ENCODE peak calls at places on chromosomes 13 and 19, in nine cellular contexts. I, F, T, J, R, S, Q, W and E are unnamed samples.

GRCh38 chr13:86862137-86862536 is 809.0 kb upstream of the SLITRK5 start:
- DNase-seq in S (no peak), Q (no peak), F (no peak), T (no peak), W (no peak), R (no peak), I (no peak), J (no peak), E (no peak)

GRCh38 chr13:73250061-73250460 is 191.3 kb downstream of the KLF5 start:
- DNase-seq in Q (no peak), S (no peak), W (no peak), R (no peak), J (no peak), T (no peak), F (no peak), I (no peak), E (no peak)

GRCh38 chr19:4913996-4914735 is 4.9 kb downstream of the UHRF1 start:
- DNase-seq in W (peak), S (peak), I (no peak), R (no peak), F (no peak), T (no peak), Q (no peak), J (no peak), E (no peak)

GRCh38 chr13:47148543-47148942 is 251.7 kb upstream of the HTR2A start:
- DNase-seq in S (no peak), J (no peak), F (no peak), T (no peak), W (no peak), R (no peak), Q (no peak), I (no peak), E (no peak)

GRCh38 chr13:93003531-93003930 is 223.1 kb upstream of the GPC6 start:
- DNase-seq in T (no peak), S (no peak), Q (no peak), I (no peak), R (no peak), J (no peak), W (no peak), F (no peak), E (no peak)

GRCh38 chr13:28609936-28610335 is 49.0 kb upstream of the POMP start:
- DNase-seq in Q (no peak), S (no peak), I (peak), T (no peak), J (no peak), W (peak), R (no peak), F (no peak), E (no peak)

GRCh38 chr19:39351537-39352037 is 9.4 kb downstream of the SAMD4B start:
- DNase-seq in W (no peak), F (no peak), J (no peak), R (no peak), I (no peak), S (no peak), Q (no peak), T (no peak), E (no peak)

GRCh38 chr19:34128558-34129250 is 43.6 kb upstream of the LSM14A start:
- DNase-seq in T (no peak), R (no peak), F (no peak), I (no peak), Q (no peak), W (peak), J (no peak), S (no peak), E (no peak)

GRCh38 chr13:68988176-68988575 is 1119.5 kb upstream of the ATXN8OS start:
- DNase-seq in Q (no peak), W (no peak), F (no peak), J (no peak), S (no peak), I (no peak), R (no peak), T (no peak), E (no peak)

GRCh38 chr19:30371157-30371845 is 883 bp upstream of the ZNF536 start:
- DNase-seq in F (no peak), W (no peak), R (no peak), T (no peak), S (no peak), Q (peak), I (no peak), J (no peak), E (no peak)

GRCh38 chr13:113179374-113180230 is 21.2 kb downstream of the PROZ start:
- DNase-seq in Q (no peak), F (no peak), S (no peak), I (peak), T (no peak), J (no peak), R (no peak), W (no peak), E (no peak)

GRCh38 chr19:15252398-15253018 is 20.3 kb upstream of the EPHX3 start:
- DNase-seq in I (peak), R (no peak), Q (peak), T (peak), F (no peak), J (no peak), W (peak), S (no peak), E (no peak)

GRCh38 chr19:33446918-33447293 is 73.4 kb downstream of the CEBPG start:
- DNase-seq in R (no peak), T (no peak), W (no peak), Q (no peak), J (no peak), S (no peak), I (no peak), F (no peak), E (no peak)

GRCh38 chr19:31356587-31357314 is 7.5 kb upstream of the TSHZ3 start:
- DNase-seq in F (no peak), W (no peak), I (no peak), T (no peak), S (no peak), J (no peak), Q (no peak), R (no peak), E (no peak)

GRCh38 chr19:38952395-38953165 is 21.8 kb downstream of the MRPS12 start:
- DNase-seq in T (peak), W (peak), Q (no peak), J (peak), I (no peak), F (peak), R (peak), S (no peak), E (peak)

GRCh38 chr19:1087813-1088418 is 7.3 kb downstream of the POLR2E start:
- DNase-seq in F (no peak), R (no peak), T (no peak), Q (no peak), J (no peak), W (no peak), S (no peak), I (no peak), E (no peak)

GRCh38 chr13:95354156-95354555 is 52.9 kb upstream of the ABCC4 start:
- DNase-seq in S (no peak), J (no peak), T (no peak), R (no peak), F (no peak), I (no peak), Q (no peak), W (no peak), E (no peak)

GRCh38 chr19:55247621-55248099 is 11.2 kb downstream of the PPP6R1 start:
- DNase-seq in W (peak), S (no peak), T (no peak), Q (no peak), R (peak), I (peak), F (no peak), J (no peak), E (no peak)

GRCh38 chr19:7670150-7670784 is 1.4 kb downstream of the RETN start:
- DNase-seq in I (no peak), J (peak), F (no peak), T (no peak), Q (no peak), W (no peak), R (no peak), S (no peak), E (no peak)

GRCh38 chr13:29654807-29655547 is 59.5 kb upstream of the SLC7A1 start:
- DNase-seq in S (no peak), J (no peak), T (no peak), I (peak), W (peak), Q (no peak), R (no peak), F (no peak), E (no peak)

GRCh38 chr19:43675269-43675879 is 5.4 kb upstream of the PLAUR start:
- DNase-seq in Q (no peak), W (peak), T (no peak), I (peak), S (no peak), J (peak), R (peak), F (no peak), E (no peak)